ENCODE peak calls at places on chromosome X, in eight cellular contexts. U is NCI-H1436; I is Caco-2; F is left ventricle myocardium inferior; K is iPS-NIHi11; Z is lower leg skin; N is CD4-positive, alpha-beta T cell; T is T-cell. Y is an unnamed sample.

GRCh38 chrX:54950730-54951375 is 30.2 kb downstream of the TRO start:
- DNase-seq in U (peak), I (no peak), F (no peak), K (no peak), Z (no peak), N (no peak), T (no peak), Y (no peak)

GRCh38 chrX:110258552-110258951 is 59.3 kb downstream of the AMMECR1 start:
- DNase-seq in U (no peak), I (no peak), F (no peak), K (no peak), Z (no peak), N (no peak), T (no peak), Y (no peak)

GRCh38 chrX:105323951-105324350 is 103.5 kb upstream of the TEX13A start:
- DNase-seq in U (no peak), I (no peak), F (no peak), K (peak), Z (no peak), N (no peak), T (no peak), Y (no peak)

GRCh38 chrX:120144178-120144844 is 14.1 kb upstream of the RHOXF2 start:
- DNase-seq in U (no peak), I (no peak), F (no peak), K (no peak), Z (no peak), N (no peak), T (no peak), Y (no peak)

GRCh38 chrX:126137899-126138298 is 28.2 kb downstream of the DCAF12L2 start:
- DNase-seq in U (no peak), I (peak), F (no peak), K (peak), Z (no peak), N (no peak), T (no peak), Y (no peak)

GRCh38 chrX:14125451-14125850 is 95.8 kb upstream of the GEMIN8 start:
- DNase-seq in U (no peak), I (peak), F (no peak), K (no peak), Z (no peak), N (no peak), T (no peak), Y (no peak)

GRCh38 chrX:6228720-6229119 is at the start of gene NLGN4X:
- DNase-seq in U (no peak), I (no peak), F (no peak), K (peak), Z (no peak), N (no peak), T (no peak), Y (no peak)

GRCh38 chrX:77814210-77814609 is 28.2 kb upstream of the ATRX start:
- DNase-seq in U (no peak), I (no peak), F (no peak), K (no peak), Z (no peak), N (no peak), T (no peak), Y (no peak)

GRCh38 chrX:40094900-40095587 is 2.7 kb downstream of the BCOR start:
- DNase-seq in U (no peak), I (no peak), F (no peak), K (no peak), Z (no peak), N (no peak), T (no peak), Y (no peak)

GRCh38 chrX:136028383-136028984 is 43.2 kb downstream of the SLC9A6 start:
- DNase-seq in U (peak), I (peak), F (no peak), K (peak), Z (no peak), N (no peak), T (no peak), Y (no peak)

GRCh38 chrX:434946-435345 is 48.2 kb upstream of the PPP2R3B start:
- DNase-seq in U (no peak), I (no peak), F (no peak), K (no peak), Z (no peak), N (no peak), T (no peak), Y (no peak)

GRCh38 chrX:16160729-16161128 is 6.6 kb upstream of the MAGEB17 start:
- DNase-seq in U (no peak), I (no peak), F (no peak), K (no peak), Z (no peak), N (no peak), T (no peak), Y (no peak)

GRCh38 chrX:18426004-18426320 is 554 bp downstream of the CDKL5 start:
- DNase-seq in U (no peak), I (no peak), F (no peak), K (peak), Z (no peak), N (no peak), T (no peak), Y (no peak)

GRCh38 chrX:45003080-45003479 is 130.1 kb downstream of the KDM6A start:
- DNase-seq in U (no peak), I (no peak), F (no peak), K (no peak), Z (no peak), N (no peak), T (no peak), Y (no peak)

GRCh38 chrX:70436380-70436779 is 8.3 kb upstream of the DLG3 start:
- DNase-seq in U (peak), I (no peak), F (no peak), K (peak), Z (no peak), N (no peak), T (no peak), Y (no peak)

Y was measured in GM19239.